ENCODE peak calls at places on chromosomes 6 and 20, in five cellular contexts. C is OCI-LY7, P is dorsolateral prefrontal cortex, I is breast epithelium, L is keratinocyte. D is an unnamed sample.
A peak's percentile ranks its signal among the peaks of the same experiment; 100 is the strongest.

GRCh38 chr20:61170521-61170920 is 81.5 kb upstream of the CDH4 start:
- DNase-seq in C (no peak), P (no peak), I (no peak), L (no peak), D (no peak)

GRCh38 chr6:40346241-40346640 is 240.9 kb downstream of the LRFN2 start:
- DNase-seq in C (no peak), P (no peak), I (no peak), L (no peak), D (no peak)

GRCh38 chr6:104638841-104639290 is 220.9 kb downstream of the HACE1 start:
- DNase-seq in C (peak; percentile 84), P (no peak), I (no peak), L (no peak), D (no peak)

GRCh38 chr6:54935739-54936138 is 89.2 kb downstream of the FAM83B start:
- DNase-seq in C (no peak), P (no peak), I (no peak), L (peak; percentile 80), D (peak; percentile 92)

GRCh38 chr20:9403481-9403880 is 110.9 kb upstream of the LAMP5 start:
- DNase-seq in C (no peak), P (no peak), I (no peak), L (no peak), D (no peak)

GRCh38 chr20:3749689-3750639 is 17.5 kb downstream of the HSPA12B start:
- DNase-seq in C (no peak), P (no peak), I (no peak), L (no peak), D (no peak)

GRCh38 chr6:117483004-117483644 is 650 bp downstream of the DCBLD1 start:
- DNase-seq in C (no peak), P (peak; percentile 34), I (peak; percentile 53), L (no peak), D (no peak)

GRCh38 chr6:10855233-10855632 is 16.9 kb upstream of the MAK start:
- DNase-seq in C (peak; percentile 38), P (no peak), I (no peak), L (no peak), D (no peak)

GRCh38 chr6:76275746-76276145 is 203.3 kb upstream of the IMPG1 start:
- DNase-seq in C (no peak), P (no peak), I (no peak), L (no peak), D (no peak)

GRCh38 chr6:16244869-16245451 is 6.6 kb downstream of the GMPR start:
- DNase-seq in C (no peak), P (no peak), I (no peak), L (no peak), D (peak; percentile 18)

GRCh38 chr20:37288091-37288490 is 1.4 kb upstream of the MANBAL start:
- DNase-seq in C (no peak), P (no peak), I (no peak), L (no peak), D (peak; percentile 84)
- H3K27ac ChIP-seq in C (no peak overlapping the region), P (no peak overlapping the region), I (peak overlapping the region; percentile 53), L (peak overlapping the region; percentile 12), D (peak overlapping the region; percentile 93)

DNA sequence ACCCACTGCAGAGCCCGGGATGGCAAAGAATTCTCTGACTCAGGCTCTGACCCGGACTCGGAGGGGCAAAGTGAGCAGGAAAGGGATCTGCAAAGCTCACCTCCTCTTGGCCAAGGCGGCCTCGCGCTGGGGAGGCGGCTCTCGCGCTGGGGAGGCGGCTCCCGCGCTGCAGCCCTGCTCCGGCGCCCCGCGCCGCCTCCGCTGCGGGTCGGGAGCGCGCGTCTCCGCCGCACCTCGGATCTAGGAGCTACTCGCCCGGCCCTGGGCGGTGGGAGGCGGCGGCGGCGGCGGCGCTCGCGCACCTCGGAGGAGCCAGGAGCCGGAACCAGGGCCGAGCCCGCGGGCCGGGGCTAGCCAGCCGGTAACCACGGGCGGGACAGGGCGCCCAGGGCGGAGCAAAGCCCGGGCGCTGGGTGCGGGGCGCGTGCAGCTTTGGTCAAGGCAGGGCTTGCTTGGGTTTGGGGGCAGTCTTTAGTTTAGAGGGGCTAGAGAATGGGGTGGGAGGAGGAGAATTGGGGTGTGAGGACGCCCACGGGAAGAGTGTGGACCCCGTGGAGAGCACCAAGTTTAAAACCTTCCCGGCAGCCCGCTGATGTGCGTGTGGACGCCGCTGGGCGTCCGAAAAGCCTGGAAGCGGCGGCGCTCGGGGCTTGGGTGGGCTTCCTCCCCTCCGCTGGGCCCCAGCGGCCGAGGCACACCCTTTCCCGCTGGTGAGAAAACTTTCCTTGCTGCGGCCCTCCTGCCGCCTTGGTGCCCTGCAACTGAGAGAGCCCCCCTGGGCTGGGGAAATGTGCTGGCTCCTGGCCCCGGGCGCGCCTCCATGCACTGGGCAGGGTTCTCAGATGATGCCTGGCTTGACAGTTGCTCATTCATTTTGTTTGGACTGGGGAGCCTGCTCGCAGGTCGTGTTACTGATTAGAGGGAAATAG is at the start of gene MRAP2:
- DNase-seq in C (no peak), P (no peak), I (no peak), L (no peak), D (no peak)
- H3K27ac ChIP-seq in C (no peak within 1 kb of the TSS), P (peak within 1 kb of the TSS; percentile 53), I (peak within 1 kb of the TSS; percentile 13), L (no peak within 1 kb of the TSS), D (no peak within 1 kb of the TSS)

GRCh38 chr20:41615671-41616070 is 2.5 kb downstream of the CHD6 start:
- DNase-seq in C (no peak), P (no peak), I (no peak), L (no peak), D (no peak)

GRCh38 chr20:41618807-41619294 is 674 bp upstream of the CHD6 start:
- DNase-seq in C (no peak), P (peak; percentile 41), I (no peak), L (no peak), D (no peak)

GRCh38 chr20:41617931-41618806 is at the start of gene CHD6:
- DNase-seq in C (peak; percentile 100), P (peak; percentile 100), I (peak; percentile 99), L (peak; percentile 98), D (peak; percentile 96)

GRCh38 chr20:41616228-41616627 is 1.9 kb downstream of the CHD6 start:
- DNase-seq in C (no peak), P (no peak), I (no peak), L (no peak), D (no peak)

DNA sequence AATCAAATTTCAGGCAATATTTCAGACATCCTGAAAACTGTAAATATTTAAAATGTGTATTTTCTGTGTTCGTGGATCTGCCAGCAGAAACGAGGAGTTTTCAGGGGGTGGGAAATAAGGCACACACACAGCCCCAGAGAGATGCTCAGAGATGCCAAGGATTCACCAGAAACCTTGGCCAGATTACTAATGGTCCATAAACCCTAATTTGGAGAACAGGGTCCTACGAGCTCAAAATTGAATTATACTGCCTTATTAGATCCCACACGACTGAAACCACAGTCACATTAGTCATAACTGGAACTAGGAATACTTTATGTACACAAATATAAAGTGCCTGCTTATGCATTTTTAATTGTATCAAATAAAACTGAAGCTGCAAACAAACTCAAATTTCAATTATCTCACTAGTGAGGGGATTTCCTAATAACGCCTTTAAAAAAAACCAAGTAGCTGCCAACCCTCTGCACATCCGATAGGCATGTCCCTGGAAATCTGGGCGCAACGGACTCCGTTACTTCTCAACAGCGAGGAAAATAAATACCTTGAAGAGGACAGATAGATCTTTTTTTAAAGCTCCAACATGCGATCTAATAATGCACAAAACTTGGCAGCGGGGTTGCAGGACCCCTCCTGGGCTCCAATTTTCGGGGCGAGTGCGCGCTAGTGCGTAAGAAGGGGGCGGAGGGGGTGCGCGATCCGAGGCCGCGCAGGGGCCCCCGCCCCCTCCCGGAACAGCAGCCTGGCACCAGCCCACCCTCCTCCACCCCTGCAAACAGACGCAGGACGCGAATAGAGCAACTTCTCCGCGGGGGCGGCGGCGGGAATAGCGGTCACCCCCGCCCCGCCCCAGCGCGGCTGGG is 887 bp downstream of the CHD6 start:
- DNase-seq in C (peak; percentile 54), P (no peak), I (no peak), L (no peak), D (no peak)
- H3K27ac ChIP-seq in C (no peak overlapping the region), P (peak overlapping the region; percentile 92), I (peak overlapping the region; percentile 95), L (peak overlapping the region; percentile 6), D (peak overlapping the region; percentile 63)

DNA sequence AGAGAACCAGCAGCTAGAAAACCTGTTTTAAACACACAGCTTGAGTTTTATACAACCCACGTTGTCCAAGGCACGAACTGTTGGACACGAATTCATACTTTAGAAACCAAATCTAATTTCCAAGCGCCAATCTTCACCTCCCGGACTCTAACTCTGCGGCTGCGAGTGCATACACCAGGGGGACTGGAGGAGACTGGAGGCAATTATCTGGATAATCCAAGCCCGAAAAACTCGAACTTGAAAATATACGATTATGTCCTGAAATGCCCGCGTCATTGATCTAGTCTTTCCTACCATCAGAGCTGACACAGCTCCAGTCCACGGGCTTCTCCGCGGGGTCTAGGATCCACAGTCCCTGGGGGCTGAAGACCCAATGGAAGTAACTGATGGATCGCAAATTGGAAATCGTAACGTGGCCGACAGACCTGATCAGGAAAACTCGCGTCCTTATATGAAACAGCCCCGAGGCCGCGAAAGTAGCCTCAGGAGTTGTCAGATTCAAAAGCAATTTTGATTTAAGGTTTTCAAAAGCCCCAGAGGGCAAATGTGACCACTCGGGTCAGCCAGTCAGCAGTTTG is 809 bp upstream of the HEY2 start:
- DNase-seq in C (no peak), P (no peak), I (no peak), L (no peak), D (no peak)
- H3K27ac ChIP-seq in C (no peak overlapping the region), P (peak overlapping the region; percentile 98), I (peak overlapping the region; percentile 88), L (no peak overlapping the region), D (no peak overlapping the region)

DNA sequence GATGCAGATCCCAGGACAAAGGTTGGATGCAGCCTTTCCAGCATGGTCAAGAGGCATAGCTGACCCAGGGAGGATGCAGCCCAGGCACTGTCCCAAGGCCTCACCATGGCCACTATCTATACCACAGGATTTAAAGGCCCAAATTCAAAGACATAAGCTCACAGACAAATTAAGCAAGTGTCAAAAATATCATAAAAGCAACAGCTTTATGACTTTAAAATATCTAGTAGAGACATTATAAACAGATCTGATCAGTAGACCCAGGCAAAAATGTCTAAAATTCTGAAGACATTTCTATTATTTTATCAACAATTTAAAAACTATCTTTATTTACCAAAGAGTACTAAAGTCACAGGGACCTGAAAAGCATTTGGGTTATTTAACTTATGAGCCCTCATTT is 373.5 kb downstream of the CDC5L start:
- DNase-seq in C (no peak), P (no peak), I (no peak), L (no peak), D (no peak)
- H3K27ac ChIP-seq in C (no peak overlapping the region), P (no peak overlapping the region), I (no peak overlapping the region), L (no peak overlapping the region), D (no peak overlapping the region)

DNA sequence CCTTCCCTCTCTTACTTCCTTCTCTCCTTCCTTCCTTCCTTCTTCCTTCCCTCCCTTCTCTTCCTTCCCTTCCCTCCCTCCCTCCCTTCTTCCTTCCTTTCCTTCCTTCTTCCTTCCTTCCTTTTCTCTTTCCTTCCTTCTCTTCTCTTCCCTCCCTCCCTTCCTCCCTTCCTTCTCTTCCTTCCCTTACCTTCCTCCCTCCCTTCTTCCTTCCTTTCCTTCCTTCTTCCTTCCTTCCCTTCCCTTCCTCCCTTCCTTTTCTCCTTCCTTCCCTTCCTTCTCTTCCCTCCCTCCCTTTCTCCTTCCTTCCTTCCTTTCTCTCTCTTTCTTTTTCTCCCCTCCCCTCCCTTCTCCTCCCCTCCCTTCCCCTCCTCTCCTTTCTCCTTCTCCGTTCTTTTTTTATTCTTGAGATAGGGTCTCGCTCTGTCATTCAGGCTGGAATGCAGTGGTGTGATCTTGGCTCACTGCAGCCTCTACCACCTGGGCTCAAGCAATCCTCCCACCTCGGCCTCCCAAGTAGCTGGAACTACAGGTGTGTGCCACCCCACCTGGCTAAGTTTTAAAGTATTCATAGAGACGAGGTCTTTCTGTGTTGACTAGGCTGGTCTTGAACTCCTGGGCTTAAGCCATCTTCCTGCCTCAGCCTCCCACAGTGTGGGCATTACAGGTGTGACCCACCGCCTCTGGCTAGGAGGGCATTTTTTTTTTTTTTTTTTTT is 1.1 kb upstream of the ZNF512B start:
- DNase-seq in C (no peak), P (no peak), I (no peak), L (no peak), D (no peak)
- H3K27ac ChIP-seq in C (no peak overlapping the region), P (peak overlapping the region; percentile 76), I (peak overlapping the region; percentile 58), L (no peak overlapping the region), D (no peak overlapping the region)

GRCh38 chr20:37303637-37304036 is 14.2 kb downstream of the MANBAL start:
- DNase-seq in C (no peak), P (no peak), I (no peak), L (no peak), D (no peak)
- H3K27ac ChIP-seq in C (no peak overlapping the region), P (no peak overlapping the region), I (peak overlapping the region; percentile 73), L (no peak overlapping the region), D (no peak overlapping the region)